ENCODE peak calls at places on chromosome 15, in ten cellular contexts. B is IMR-90; I is CD4-positive, CD25-positive, alpha-beta regulatory T cell; W is AG04450; S is astrocyte; Y is ascending aorta; Z is heart left ventricle; E is spleen; X is hepatocyte; V is adrenal gland. J is an unnamed sample.
A peak's percentile ranks its signal among the peaks of the same experiment; 100 is the strongest.

GRCh38 chr15:56739964-56740640 is 6.8 kb upstream of the ZNF280D start:
- DNase-seq in B (no peak), I (no peak), W (no peak), S (no peak), Y (no peak), Z (no peak), E (no peak), X (no peak), V (no peak), J (no peak)

GRCh38 chr15:66841953-66842681 is 140.1 kb downstream of the SMAD6 start:
- DNase-seq in B (peak; percentile 89), I (no peak), W (peak; percentile 68), S (peak; percentile 83), Y (peak; percentile 96), Z (peak; percentile 92), E (peak; percentile 91), X (peak; percentile 95), V (peak; percentile 91), J (peak; percentile 91)

GRCh38 chr15:79167776-79168175 is 77.2 kb upstream of the RASGRF1 start:
- DNase-seq in B (no peak), I (no peak), W (no peak), S (no peak), Y (no peak), Z (no peak), E (no peak), X (no peak), V (no peak), J (no peak)

GRCh38 chr15:58962662-58963565 is 24.5 kb upstream of the RNF111 start:
- DNase-seq in B (no peak), I (no peak), W (no peak), S (peak; percentile 20), Y (no peak), Z (no peak), E (no peak), X (peak; percentile 8), V (no peak), J (no peak)

GRCh38 chr15:29672446-29672845 is 149.8 kb downstream of the TJP1 start:
- DNase-seq in B (no peak), I (no peak), W (no peak), S (no peak), Y (peak; percentile 28), Z (no peak), E (no peak), X (no peak), V (no peak), J (no peak)

GRCh38 chr15:52095597-52096262 is 16.8 kb downstream of the BCL2L10 start:
- DNase-seq in B (peak; percentile 93), I (no peak), W (peak; percentile 77), S (peak; percentile 87), Y (no peak), Z (no peak), E (no peak), X (peak; percentile 25), V (no peak), J (no peak)

GRCh38 chr15:48520376-48521155 is 124.9 kb downstream of the FBN1 start:
- DNase-seq in B (no peak), I (no peak), W (no peak), S (no peak), Y (no peak), Z (no peak), E (no peak), X (no peak), V (no peak), J (no peak)

GRCh38 chr15:70783610-70784021 is 20.3 kb upstream of the UACA start:
- DNase-seq in B (peak; percentile 81), I (no peak), W (no peak), S (peak; percentile 75), Y (peak; percentile 31), Z (no peak), E (no peak), X (peak; percentile 69), V (peak; percentile 28), J (no peak)

DNA sequence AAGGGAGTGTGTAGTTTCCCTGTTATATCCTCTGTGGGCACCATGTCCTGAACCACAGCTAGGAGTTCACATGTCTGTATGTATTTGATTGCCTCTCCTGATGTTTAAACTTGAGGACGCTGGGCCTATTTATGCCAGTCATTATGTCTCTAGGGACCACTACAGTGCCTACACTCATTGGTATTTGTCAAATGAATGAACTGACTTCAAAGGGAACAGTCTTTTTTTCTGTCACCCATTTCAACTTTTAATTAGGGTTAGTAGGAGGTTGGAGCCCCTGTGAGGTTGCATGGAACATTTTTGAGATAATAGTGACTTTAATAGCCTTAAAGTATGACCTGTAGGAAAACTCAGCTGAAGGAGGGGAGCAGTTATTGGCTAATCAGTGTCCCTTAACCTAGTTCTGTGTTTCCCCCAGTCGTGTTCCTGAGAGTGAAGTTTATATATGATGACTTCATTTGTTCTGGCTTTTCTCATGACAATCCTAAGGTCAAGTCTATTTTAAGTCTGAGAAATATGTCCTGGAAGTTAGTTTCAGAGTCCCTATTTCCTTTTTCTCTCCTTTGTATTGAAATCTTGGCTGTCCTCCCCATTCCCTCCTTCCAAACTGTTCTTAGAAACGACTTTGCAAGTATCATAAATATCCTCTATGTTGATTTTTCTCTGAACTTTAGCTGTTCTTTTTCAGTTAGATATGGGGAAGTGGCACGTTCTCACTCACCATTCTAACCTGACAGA is 29.0 kb downstream of the PDE8A start:
- DNase-seq in B (no peak), I (no peak), W (no peak), S (no peak), Y (no peak), Z (no peak), E (no peak), X (peak; percentile 61), V (no peak), J (no peak)
- H3K27ac ChIP-seq in B (no peak overlapping the region), I (no peak overlapping the region), W (no peak overlapping the region), S (no peak overlapping the region), Y (peak overlapping the region; percentile 89), Z (peak overlapping the region; percentile 84), E (peak overlapping the region; percentile 48), X (peak overlapping the region; percentile 86), V (peak overlapping the region; percentile 57), J (peak overlapping the region; percentile 74)

DNA sequence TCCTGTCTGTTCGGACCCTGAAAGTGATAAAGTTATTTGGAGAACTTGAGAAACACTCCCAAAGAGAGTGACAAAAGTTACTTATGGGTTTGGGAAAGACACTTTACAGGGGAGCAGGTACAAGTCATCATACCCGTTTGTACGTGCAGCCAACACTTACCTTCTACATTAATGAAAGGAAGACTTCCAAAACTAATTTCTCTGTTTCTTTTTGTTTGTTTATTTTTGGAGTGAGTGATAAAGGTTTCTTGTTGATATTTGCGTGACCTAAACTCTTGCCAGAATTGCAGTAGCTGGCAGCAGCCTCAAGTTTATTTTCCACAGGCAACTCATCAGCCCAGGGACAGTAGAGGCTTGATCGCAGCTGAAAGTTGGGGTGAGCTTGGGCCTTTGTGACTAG is 8.4 kb downstream of the ABHD2 start:
- DNase-seq in B (peak; percentile 68), I (no peak), W (no peak), S (no peak), Y (no peak), Z (peak; percentile 50), E (no peak), X (no peak), V (peak; percentile 73), J (no peak)
- H3K27ac ChIP-seq in B (no peak overlapping the region), I (no peak overlapping the region), W (peak overlapping the region; percentile 25), S (no peak overlapping the region), Y (peak overlapping the region; percentile 96), Z (peak overlapping the region; percentile 90), E (peak overlapping the region; percentile 6), X (no peak overlapping the region), V (peak overlapping the region; percentile 29), J (peak overlapping the region; percentile 90)

GRCh38 chr15:90553248-90553745 is 23.6 kb downstream of the CRTC3 start:
- DNase-seq in B (peak; percentile 91), I (no peak), W (peak; percentile 81), S (peak; percentile 74), Y (peak; percentile 71), Z (no peak), E (no peak), X (no peak), V (no peak), J (peak; percentile 57)

GRCh38 chr15:90552162-90552928 is 22.6 kb downstream of the CRTC3 start:
- DNase-seq in B (peak; percentile 94), I (no peak), W (peak; percentile 70), S (peak; percentile 95), Y (peak; percentile 63), Z (no peak), E (no peak), X (no peak), V (no peak), J (no peak)

GRCh38 chr15:90550919-90551318 is 21.2 kb downstream of the CRTC3 start:
- DNase-seq in B (no peak), I (no peak), W (no peak), S (no peak), Y (no peak), Z (no peak), E (no peak), X (no peak), V (no peak), J (no peak)

GRCh38 chr15:90557147-90557546 is 27.4 kb downstream of the CRTC3 start:
- DNase-seq in B (peak; percentile 28), I (no peak), W (no peak), S (no peak), Y (no peak), Z (no peak), E (no peak), X (no peak), V (no peak), J (no peak)

GRCh38 chr15:90552929-90553211 is 23.1 kb downstream of the CRTC3 start:
- DNase-seq in B (no peak), I (no peak), W (no peak), S (no peak), Y (peak; percentile 59), Z (no peak), E (no peak), X (no peak), V (peak; percentile 58), J (no peak)
- H3K27ac ChIP-seq in B (peak overlapping the region; percentile 93), I (no peak overlapping the region), W (peak overlapping the region; percentile 97), S (peak overlapping the region; percentile 92), Y (peak overlapping the region; percentile 80), Z (peak overlapping the region; percentile 80), E (no peak overlapping the region), X (peak overlapping the region; percentile 26), V (peak overlapping the region; percentile 82), J (peak overlapping the region; percentile 79)

GRCh38 chr15:76064375-76064774 is 4.6 kb downstream of the TMEM266 start:
- DNase-seq in B (no peak), I (no peak), W (no peak), S (no peak), Y (no peak), Z (no peak), E (no peak), X (no peak), V (no peak), J (no peak)

GRCh38 chr15:76061700-76062099 is 1.9 kb downstream of the TMEM266 start:
- DNase-seq in B (no peak), I (no peak), W (no peak), S (no peak), Y (no peak), Z (no peak), E (no peak), X (no peak), V (no peak), J (no peak)

GRCh38 chr15:76060098-76060989 is 559 bp downstream of the TMEM266 start:
- DNase-seq in B (no peak), I (no peak), W (no peak), S (no peak), Y (no peak), Z (no peak), E (no peak), X (no peak), V (no peak), J (no peak)

GRCh38 chr15:76059320-76060097 is at the start of gene TMEM266:
- DNase-seq in B (peak; percentile 5), I (no peak), W (no peak), S (peak; percentile 13), Y (peak; percentile 64), Z (peak; percentile 34), E (peak; percentile 79), X (peak; percentile 89), V (peak; percentile 65), J (no peak)

DNA sequence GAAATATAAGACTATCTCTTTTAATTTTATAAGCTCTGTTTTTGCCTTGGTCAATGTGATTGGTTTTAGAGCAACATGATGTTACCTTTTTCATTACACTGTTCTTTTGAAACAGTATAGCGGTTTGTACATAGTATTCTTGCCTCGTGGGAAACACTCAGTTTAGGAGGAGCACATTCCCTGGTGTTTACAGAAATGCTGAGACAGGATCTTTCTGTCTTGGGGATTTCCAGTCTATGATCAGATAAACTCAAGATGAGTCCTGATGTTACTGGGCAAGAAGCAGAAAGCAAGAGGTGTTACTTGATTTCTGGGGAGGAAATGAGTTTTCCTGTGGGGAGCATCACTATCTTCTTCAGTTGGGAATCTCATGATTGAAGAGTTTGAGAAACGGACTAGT is 2.5 kb downstream of the TMEM266 start:
- DNase-seq in B (peak; percentile 32), I (no peak), W (no peak), S (no peak), Y (no peak), Z (no peak), E (no peak), X (no peak), V (no peak), J (no peak)
- H3K27ac ChIP-seq in B (no peak overlapping the region), I (no peak overlapping the region), W (no peak overlapping the region), S (no peak overlapping the region), Y (no peak overlapping the region), Z (no peak overlapping the region), E (no peak overlapping the region), X (no peak overlapping the region), V (no peak overlapping the region), J (no peak overlapping the region)